ENCODE peak calls at places on chromosome 2, in six cellular contexts. J is A549; H is stimulated activated naive B cell treated with anti-CD40 and anti-IgM and Interleukin-4, amounts not matched to agents 10 μg/mL and 1 μg/mL and 100 μg/mL, for 72 hours; Z is NCI-H446; S is cardiac muscle cell; O is left ventricle myocardium superior. I is an unnamed sample.

GRCh38 chr2:202721621-202722020 is 86.9 kb downstream of the FAM117B start:
- DNase-seq in J (no peak), H (no peak), Z (no peak), S (peak; percentile 16), O (no peak), I (no peak)

GRCh38 chr2:86750240-86750839 is 30.2 kb downstream of the RMND5A start:
- DNase-seq in J (no peak), H (no peak), Z (no peak), S (peak; percentile 17), O (no peak), I (no peak)

GRCh38 chr2:172449916-172450550 is 22.6 kb downstream of the ITGA6 start:
- DNase-seq in J (no peak), H (no peak), Z (no peak), S (no peak), O (no peak), I (no peak)

GRCh38 chr2:139514946-139515345 is 734.8 kb upstream of the NXPH2 start:
- DNase-seq in J (no peak), H (no peak), Z (peak; percentile 62), S (no peak), O (no peak), I (no peak)

GRCh38 chr2:54274781-54275242 is 18.8 kb upstream of the TSPYL6 start:
- DNase-seq in J (no peak), H (no peak), Z (no peak), S (peak; percentile 79), O (no peak), I (no peak)

GRCh38 chr2:79770926-79771325 is 258.1 kb downstream of the CTNNA2 start:
- DNase-seq in J (no peak), H (no peak), Z (no peak), S (no peak), O (no peak), I (no peak)

GRCh38 chr2:12504443-12504842 is 212.3 kb upstream of the TRIB2 start:
- DNase-seq in J (no peak), H (peak; percentile 58), Z (no peak), S (no peak), O (no peak), I (no peak)

GRCh38 chr2:112690853-112691390 is 29.9 kb upstream of the NT5DC4 start:
- DNase-seq in J (peak; percentile 48), H (peak; percentile 50), Z (peak; percentile 36), S (peak; percentile 70), O (peak; percentile 72), I (peak; percentile 51)

GRCh38 chr2:85134255-85135065 is 1.3 kb downstream of the TCF7L1 start:
- DNase-seq in J (no peak), H (no peak), Z (no peak), S (peak; percentile 71), O (peak; percentile 63), I (no peak)

GRCh38 chr2:187575081-187576067 is 21.1 kb upstream of the TFPI start:
- DNase-seq in J (no peak), H (no peak), Z (no peak), S (peak; percentile 71), O (no peak), I (no peak)

GRCh38 chr2:2022941-2023586 is 278.7 kb upstream of the PXDN start:
- DNase-seq in J (no peak), H (no peak), Z (no peak), S (no peak), O (no peak), I (no peak)

GRCh38 chr2:233832869-233833812 is 21.2 kb downstream of the HJURP start:
- DNase-seq in J (peak; percentile 93), H (no peak), Z (no peak), S (peak; percentile 89), O (no peak), I (peak; percentile 64)

GRCh38 chr2:144274131-144274530 is 245.8 kb downstream of the ZEB2 start:
- DNase-seq in J (no peak), H (no peak), Z (no peak), S (peak; percentile 25), O (no peak), I (no peak)

GRCh38 chr2:60215295-60215990 is 338.0 kb downstream of the BCL11A start:
- DNase-seq in J (no peak), H (no peak), Z (no peak), S (no peak), O (no peak), I (peak; percentile 45)

GRCh38 chr2:47360937-47361336 is 42.0 kb upstream of the MSH2 start:
- DNase-seq in J (peak; percentile 70), H (no peak), Z (no peak), S (no peak), O (no peak), I (no peak)

GRCh38 chr2:180038997-180039396 is 31.9 kb upstream of the CWC22 start:
- DNase-seq in J (no peak), H (no peak), Z (no peak), S (no peak), O (no peak), I (no peak)

GRCh38 chr2:19649107-19649506 is 252.7 kb downstream of the TTC32 start:
- DNase-seq in J (no peak), H (no peak), Z (no peak), S (peak; percentile 37), O (no peak), I (no peak)

GRCh38 chr2:240236217-240237111 is 96.0 kb upstream of the OTOS start:
- DNase-seq in J (no peak), H (no peak), Z (no peak), S (no peak), O (peak; percentile 90), I (peak; percentile 76)

GRCh38 chr2:41027095-41027494 is 575.2 kb upstream of the SLC8A1 start:
- DNase-seq in J (no peak), H (no peak), Z (no peak), S (no peak), O (no peak), I (no peak)

GRCh38 chr2:172021955-172022354 is 22.2 kb downstream of the METAP1D start:
- DNase-seq in J (no peak), H (no peak), Z (no peak), S (peak; percentile 60), O (no peak), I (no peak)

I was measured in NCI-H1694.